ENCODE peak calls at places on chromosomes 7 and 10, in five cellular contexts. One of them, this sample, is unnamed.

GRCh38 chr10:17157024-17157423 is 27.4 kb upstream of the CUBN start:
- DNase-seq in HL-60: no peak
- DNase-seq in neural progenitor cell: no peak
- DNase-seq in A673: no peak
- DNase-seq in foreskin fibroblast: no peak
- DNase-seq in this sample: no peak

GRCh38 chr10:85946713-85947326 is 419.8 kb downstream of the GRID1 start:
- DNase-seq in HL-60: peak; percentile 51
- DNase-seq in neural progenitor cell: no peak
- DNase-seq in A673: no peak
- DNase-seq in foreskin fibroblast: no peak
- DNase-seq in this sample: no peak

GRCh38 chr7:27204851-27205322 is 5.0 kb upstream of the HOXA13 start:
- DNase-seq in HL-60: no peak
- DNase-seq in neural progenitor cell: peak; percentile 69
- DNase-seq in A673: peak; percentile 19
- DNase-seq in foreskin fibroblast: peak; percentile 57
- DNase-seq in this sample: no peak

GRCh38 chr10:19310121-19310520 is 261.5 kb downstream of the MALRD1 start:
- DNase-seq in HL-60: no peak
- DNase-seq in neural progenitor cell: no peak
- DNase-seq in A673: peak; percentile 70
- DNase-seq in foreskin fibroblast: no peak
- DNase-seq in this sample: no peak

GRCh38 chr7:148442933-148443332 is 147.6 kb upstream of the C7orf33 start:
- DNase-seq in HL-60: no peak
- DNase-seq in neural progenitor cell: no peak
- DNase-seq in A673: no peak
- DNase-seq in foreskin fibroblast: no peak
- DNase-seq in this sample: no peak

GRCh38 chr10:103915794-103916193 is 2.2 kb downstream of the STN1 start:
- DNase-seq in HL-60: no peak
- DNase-seq in neural progenitor cell: no peak
- DNase-seq in A673: no peak
- DNase-seq in foreskin fibroblast: no peak
- DNase-seq in this sample: no peak

GRCh38 chr7:2462731-2463130 is 13.5 kb downstream of the GRIFIN start:
- DNase-seq in HL-60: no peak
- DNase-seq in neural progenitor cell: no peak
- DNase-seq in A673: no peak
- DNase-seq in foreskin fibroblast: no peak
- DNase-seq in this sample: no peak

GRCh38 chr7:2510130-2510776 is 9.3 kb upstream of the LFNG start:
- DNase-seq in HL-60: no peak
- DNase-seq in neural progenitor cell: no peak
- DNase-seq in A673: no peak
- DNase-seq in foreskin fibroblast: no peak
- DNase-seq in this sample: no peak

GRCh38 chr10:73771722-73772279 is 10.0 kb upstream of the CHCHD1 start:
- DNase-seq in HL-60: peak; percentile 9
- DNase-seq in neural progenitor cell: peak; percentile 92
- DNase-seq in A673: peak; percentile 76
- DNase-seq in foreskin fibroblast: peak; percentile 95
- DNase-seq in this sample: peak; percentile 95

GRCh38 chr10:73773152-73773879 is 8.5 kb upstream of the CHCHD1 start:
- DNase-seq in HL-60: no peak
- DNase-seq in neural progenitor cell: no peak
- DNase-seq in A673: peak; percentile 16
- DNase-seq in foreskin fibroblast: peak; percentile 42
- DNase-seq in this sample: no peak

GRCh38 chr10:73772280-73773151 is 9.3 kb upstream of the CHCHD1 start:
- DNase-seq in HL-60: peak; percentile 80
- DNase-seq in neural progenitor cell: peak; percentile 86
- DNase-seq in A673: peak; percentile 89
- DNase-seq in foreskin fibroblast: peak; percentile 93
- DNase-seq in this sample: peak; percentile 90

GRCh38 chr10:73779018-73779417 is 2.8 kb upstream of the CHCHD1 start:
- DNase-seq in HL-60: no peak
- DNase-seq in neural progenitor cell: no peak
- DNase-seq in A673: no peak
- DNase-seq in foreskin fibroblast: no peak
- DNase-seq in this sample: peak; percentile 14

GRCh38 chr10:73774637-73775036 is 7.2 kb upstream of the CHCHD1 start:
- DNase-seq in HL-60: peak; percentile 31
- DNase-seq in neural progenitor cell: no peak
- DNase-seq in A673: no peak
- DNase-seq in foreskin fibroblast: peak; percentile 65
- DNase-seq in this sample: no peak
- TF ChIP-seq CTCF in HL-60: no peak
- TF ChIP-seq CTCF in neural progenitor cell: no peak
- TF ChIP-seq CTCF in A673: no peak
- TF ChIP-seq CTCF in foreskin fibroblast: no peak
- TF ChIP-seq CTCF in this sample: no peak

GRCh38 chr10:87861566-87861952 is 1.8 kb downstream of the KLLN start:
- DNase-seq in HL-60: peak; percentile 76
- DNase-seq in neural progenitor cell: peak; percentile 74
- DNase-seq in A673: no peak
- DNase-seq in foreskin fibroblast: peak; percentile 96
- DNase-seq in this sample: peak; percentile 89

GRCh38 chr10:87860156-87860795 is 3.1 kb downstream of the KLLN start:
- DNase-seq in HL-60: peak; percentile 69
- DNase-seq in neural progenitor cell: peak; percentile 9
- DNase-seq in A673: peak; percentile 84
- DNase-seq in foreskin fibroblast: peak; percentile 77
- DNase-seq in this sample: no peak

GRCh38 chr10:87862644-87863101 is 660 bp downstream of the KLLN start:
- DNase-seq in HL-60: no peak
- DNase-seq in neural progenitor cell: peak; percentile 78
- DNase-seq in A673: no peak
- DNase-seq in foreskin fibroblast: no peak
- DNase-seq in this sample: no peak

GRCh38 chr10:87861953-87862643 is 1.2 kb downstream of the KLLN start:
- DNase-seq in HL-60: peak; percentile 98
- DNase-seq in neural progenitor cell: peak; percentile 99
- DNase-seq in A673: peak; percentile 97
- DNase-seq in foreskin fibroblast: peak; percentile 100
- DNase-seq in this sample: peak; percentile 99

GRCh38 chr10:87861034-87861433 is 2.3 kb downstream of the KLLN start:
- DNase-seq in HL-60: peak; percentile 60
- DNase-seq in neural progenitor cell: no peak
- DNase-seq in A673: no peak
- DNase-seq in foreskin fibroblast: no peak
- DNase-seq in this sample: no peak
- H3K4me3 ChIP-seq in HL-60: peak overlapping the region; percentile 86
- H3K4me3 ChIP-seq in neural progenitor cell: peak overlapping the region; percentile 95
- H3K4me3 ChIP-seq in A673: no peak overlapping the region
- H3K4me3 ChIP-seq in foreskin fibroblast: peak overlapping the region; percentile 98
- H3K4me3 ChIP-seq in this sample: no peak overlapping the region

DNA sequence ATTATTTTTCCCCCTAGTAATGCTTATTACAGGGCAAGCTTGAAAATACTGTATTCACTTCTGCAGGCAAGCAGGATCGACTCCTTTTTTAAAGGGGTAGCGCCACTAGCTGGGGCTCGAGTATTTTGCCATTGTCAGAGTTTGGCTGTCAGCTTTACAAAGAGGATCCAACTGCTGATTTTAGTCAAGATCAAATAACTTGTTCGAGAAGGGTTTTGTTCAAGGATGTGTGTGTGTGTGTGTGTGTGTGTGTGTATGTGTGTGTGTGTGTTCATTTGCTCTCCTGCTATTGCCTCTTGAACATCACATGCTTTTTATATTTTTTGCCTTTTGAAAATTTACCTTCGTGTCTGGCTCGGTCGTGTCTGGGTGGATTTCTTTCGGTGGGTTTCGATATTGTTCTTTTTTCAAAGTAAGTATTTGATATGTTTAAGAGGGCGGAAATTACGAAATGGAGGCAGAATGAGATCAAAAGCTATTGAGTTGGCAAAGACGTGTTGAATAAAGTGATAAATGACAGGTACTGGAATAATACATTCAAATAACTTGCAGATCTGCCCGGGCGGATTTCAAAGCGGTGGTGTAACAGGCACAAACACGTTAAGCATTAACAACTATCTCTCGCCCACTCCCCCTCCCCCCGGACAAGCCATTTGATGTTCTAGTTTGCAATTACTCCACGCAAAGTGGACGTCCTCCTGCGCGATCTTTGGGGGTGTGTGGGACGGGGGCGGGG is 1.1 kb downstream of the ARID5B start:
- DNase-seq in HL-60: peak; percentile 36
- DNase-seq in neural progenitor cell: peak; percentile 65
- DNase-seq in A673: peak; percentile 86
- DNase-seq in foreskin fibroblast: peak; percentile 81
- DNase-seq in this sample: peak; percentile 81
- TF ChIP-seq CTCF in HL-60: no peak
- TF ChIP-seq CTCF in neural progenitor cell: peak; percentile 8
- TF ChIP-seq CTCF in A673: peak; percentile 50
- TF ChIP-seq CTCF in foreskin fibroblast: no peak
- TF ChIP-seq CTCF in this sample: no peak

GRCh38 chr10:62082270-62082669 is 180.8 kb downstream of the ARID5B start:
- DNase-seq in HL-60: no peak
- DNase-seq in neural progenitor cell: no peak
- DNase-seq in A673: no peak
- DNase-seq in foreskin fibroblast: no peak
- DNase-seq in this sample: no peak
- H3K4me3 ChIP-seq in HL-60: no peak overlapping the region
- H3K4me3 ChIP-seq in neural progenitor cell: no peak overlapping the region
- H3K4me3 ChIP-seq in A673: peak overlapping the region; percentile 17
- H3K4me3 ChIP-seq in foreskin fibroblast: no peak overlapping the region
- H3K4me3 ChIP-seq in this sample: peak overlapping the region; percentile 21

DNA sequence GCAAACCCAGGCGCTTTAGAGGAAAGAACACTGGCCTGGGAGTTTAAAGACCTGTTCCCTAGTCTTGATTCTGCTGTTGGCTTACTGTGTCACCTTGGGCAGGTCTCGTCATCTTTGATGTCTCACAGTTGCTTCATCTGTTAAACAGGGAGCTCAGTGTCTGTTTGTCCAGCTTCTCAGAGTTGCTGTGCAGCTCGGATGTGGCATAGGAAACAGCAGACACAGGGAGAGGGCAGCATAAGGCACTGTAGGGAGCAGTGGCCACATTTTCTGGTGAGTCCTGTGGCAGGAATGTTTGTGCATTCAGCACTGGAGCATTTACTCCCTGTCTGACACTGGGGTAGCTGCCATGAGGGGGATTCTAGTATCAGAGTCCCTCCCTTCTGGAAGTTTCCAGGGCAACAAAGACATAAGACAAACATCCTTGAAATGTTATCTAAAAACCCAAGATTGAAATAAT is 2.0 kb downstream of the REPIN1 start:
- DNase-seq in HL-60: no peak
- DNase-seq in neural progenitor cell: peak; percentile 1
- DNase-seq in A673: no peak
- DNase-seq in foreskin fibroblast: peak; percentile 77
- DNase-seq in this sample: no peak
- TF ChIP-seq CTCF in HL-60: no peak
- TF ChIP-seq CTCF in neural progenitor cell: no peak
- TF ChIP-seq CTCF in A673: no peak
- TF ChIP-seq CTCF in foreskin fibroblast: no peak
- TF ChIP-seq CTCF in this sample: no peak

GRCh38 chr10:89362928-89363327 is 14.9 kb upstream of the IFIT1B start:
- DNase-seq in HL-60: no peak
- DNase-seq in neural progenitor cell: no peak
- DNase-seq in A673: no peak
- DNase-seq in foreskin fibroblast: no peak
- DNase-seq in this sample: no peak

GRCh38 chr10:89357096-89357495 is 20.8 kb upstream of the IFIT1B start:
- DNase-seq in HL-60: no peak
- DNase-seq in neural progenitor cell: no peak
- DNase-seq in A673: no peak
- DNase-seq in foreskin fibroblast: no peak
- DNase-seq in this sample: no peak

GRCh38 chr10:89355373-89355772 is 22.5 kb upstream of the IFIT1B start:
- DNase-seq in HL-60: no peak
- DNase-seq in neural progenitor cell: no peak
- DNase-seq in A673: no peak
- DNase-seq in foreskin fibroblast: peak; percentile 90
- DNase-seq in this sample: no peak

GRCh38 chr10:89360153-89360552 is 17.7 kb upstream of the IFIT1B start:
- DNase-seq in HL-60: no peak
- DNase-seq in neural progenitor cell: no peak
- DNase-seq in A673: no peak
- DNase-seq in foreskin fibroblast: no peak
- DNase-seq in this sample: no peak

GRCh38 chr10:89357955-89358354 is 19.9 kb upstream of the IFIT1B start:
- DNase-seq in HL-60: no peak
- DNase-seq in neural progenitor cell: no peak
- DNase-seq in A673: no peak
- DNase-seq in foreskin fibroblast: no peak
- DNase-seq in this sample: no peak
- H3K4me3 ChIP-seq in HL-60: no peak overlapping the region
- H3K4me3 ChIP-seq in neural progenitor cell: no peak overlapping the region
- H3K4me3 ChIP-seq in A673: no peak overlapping the region
- H3K4me3 ChIP-seq in foreskin fibroblast: no peak overlapping the region
- H3K4me3 ChIP-seq in this sample: no peak overlapping the region

This sample was measured in sigmoid colon.